ENCODE peak calls at places on chromosomes 6 and 20, in seven cellular contexts. G is left ventricle myocardium inferior, B is IMR-90, H is left lung, I is H9, W is Peyer's patch, N is MM.1S. V is an unnamed sample.

GRCh38 chr20:49573900-49574416 is 6.0 kb upstream of the PTGIS start:
- DNase-seq in N (no peak), H (no peak), G (no peak), I (peak; percentile 5), W (no peak), B (peak; percentile 59), V (peak; percentile 73)

GRCh38 chr6:29499704-29500103 is 11.9 kb upstream of the MAS1L start:
- DNase-seq in G (no peak), I (no peak), N (no peak), W (no peak), B (no peak), H (no peak), V (no peak)

GRCh38 chr20:17888044-17888443 is 80.5 kb downstream of the SNX5 start:
- DNase-seq in H (no peak), I (no peak), G (no peak), N (no peak), W (no peak), B (no peak), V (peak; percentile 44)

GRCh38 chr6:150600302-150601017 is 775 bp downstream of the PLEKHG1 start:
- DNase-seq in B (peak; percentile 26), H (peak; percentile 83), W (peak; percentile 86), N (peak; percentile 67), I (peak; percentile 83), G (peak; percentile 47), V (peak; percentile 84)

GRCh38 chr6:15206887-15207286 is 39.0 kb upstream of the JARID2 start:
- DNase-seq in N (no peak), H (no peak), I (no peak), B (no peak), G (no peak), W (no peak), V (no peak)

GRCh38 chr20:1437222-1437904 is 29.3 kb downstream of the NSFL1C start:
- DNase-seq in N (peak; percentile 78), B (peak; percentile 82), I (peak; percentile 79), W (peak; percentile 71), H (peak; percentile 93), G (peak; percentile 65), V (peak; percentile 78)

GRCh38 chr20:62178316-62179161 is 4.3 kb upstream of the MTG2 start:
- DNase-seq in W (no peak), G (no peak), H (peak; percentile 60), N (no peak), B (no peak), I (no peak), V (no peak)

GRCh38 chr6:97282238-97282725 is 734 bp downstream of the MMS22L start:
- DNase-seq in N (peak; percentile 10), I (no peak), G (no peak), W (no peak), H (no peak), B (no peak), V (no peak)

GRCh38 chr20:53080969-53081871 is 109.1 kb downstream of the TSHZ2 start:
- DNase-seq in W (no peak), H (no peak), N (no peak), G (no peak), I (no peak), B (peak; percentile 27), V (no peak)

GRCh38 chr6:108587258-108588059 is 26.7 kb downstream of the FOXO3 start:
- DNase-seq in B (peak; percentile 92), H (no peak), W (no peak), N (peak; percentile 52), I (no peak), G (no peak), V (peak; percentile 77)

GRCh38 chr6:130896249-130896648 is 69.0 kb downstream of the SMLR1 start:
- DNase-seq in G (no peak), H (no peak), W (no peak), N (no peak), B (no peak), I (no peak), V (no peak)

GRCh38 chr20:7728373-7728772 is 211.9 kb downstream of the HAO1 start:
- DNase-seq in B (no peak), G (no peak), N (no peak), I (no peak), W (no peak), H (no peak), V (no peak)

GRCh38 chr20:21099653-21100589 is 6.2 kb downstream of the LINC00237 start:
- DNase-seq in N (peak; percentile 29), H (peak; percentile 90), B (peak; percentile 4), G (peak; percentile 40), I (peak; percentile 52), W (peak; percentile 51), V (no peak)

GRCh38 chr20:725491-725890 is 42.8 kb downstream of the SLC52A3 start:
- DNase-seq in G (no peak), B (no peak), W (no peak), I (no peak), H (no peak), N (no peak), V (no peak)

GRCh38 chr6:14516947-14517346 is 399.4 kb downstream of the CD83 start:
- DNase-seq in G (no peak), N (no peak), H (no peak), I (no peak), B (no peak), W (no peak), V (peak; percentile 75)

GRCh38 chr20:20489623-20490341 is 121.9 kb downstream of the INSM1 start:
- DNase-seq in W (no peak), G (no peak), N (no peak), H (no peak), B (peak; percentile 68), I (no peak), V (no peak)

GRCh38 chr6:169019727-169020491 is 233.7 kb downstream of the THBS2 start:
- DNase-seq in B (peak; percentile 14), I (peak; percentile 49), N (no peak), H (no peak), W (no peak), G (no peak), V (no peak)

GRCh38 chr6:158894192-158894591 is 75.0 kb upstream of the EZR start:
- DNase-seq in I (peak; percentile 71), B (peak; percentile 90), N (no peak), W (no peak), G (no peak), H (no peak), V (no peak)

GRCh38 chr6:27168586-27169443 is 78.7 kb upstream of the PRSS16 start:
- DNase-seq in H (no peak), G (no peak), N (no peak), I (no peak), B (peak; percentile 97), W (no peak), V (no peak)

GRCh38 chr20:57006411-57007170 is 259.9 kb downstream of the BMP7 start:
- DNase-seq in W (no peak), B (no peak), N (peak; percentile 42), H (no peak), G (no peak), I (no peak), V (no peak)

GRCh38 chr6:163457637-163458561 is 43.4 kb downstream of the QKI start:
- DNase-seq in N (no peak), B (peak; percentile 95), H (no peak), W (no peak), G (no peak), I (no peak), V (no peak)

GRCh38 chr6:115704028-115704427 is 356.7 kb downstream of the FRK start:
- DNase-seq in B (no peak), H (no peak), W (no peak), N (no peak), G (no peak), I (no peak), V (no peak)

GRCh38 chr6:112128208-112128607 is 40.8 kb downstream of the FAM229B start:
- DNase-seq in W (no peak), H (no peak), B (no peak), I (no peak), G (no peak), N (no peak), V (no peak)

GRCh38 chr6:112130878-112131277 is 43.5 kb downstream of the FAM229B start:
- DNase-seq in I (no peak), G (no peak), H (no peak), B (no peak), N (no peak), W (no peak), V (no peak)
- H3K27ac ChIP-seq in I (no peak overlapping the region), G (no peak overlapping the region), H (no peak overlapping the region), B (no peak overlapping the region), N (no peak overlapping the region), W (no peak overlapping the region), V (peak overlapping the region; percentile 57)

GRCh38 chr6:21664263-21665081 is 70.9 kb downstream of the SOX4 start:
- DNase-seq in N (no peak), H (peak; percentile 76), I (peak; percentile 73), G (peak; percentile 31), W (no peak), B (no peak), V (peak; percentile 74)
- H3K27ac ChIP-seq in N (no peak overlapping the region), H (peak overlapping the region; percentile 39), I (no peak overlapping the region), G (peak overlapping the region; percentile 76), W (no peak overlapping the region), B (peak overlapping the region; percentile 22), V (peak overlapping the region; percentile 81)

DNA sequence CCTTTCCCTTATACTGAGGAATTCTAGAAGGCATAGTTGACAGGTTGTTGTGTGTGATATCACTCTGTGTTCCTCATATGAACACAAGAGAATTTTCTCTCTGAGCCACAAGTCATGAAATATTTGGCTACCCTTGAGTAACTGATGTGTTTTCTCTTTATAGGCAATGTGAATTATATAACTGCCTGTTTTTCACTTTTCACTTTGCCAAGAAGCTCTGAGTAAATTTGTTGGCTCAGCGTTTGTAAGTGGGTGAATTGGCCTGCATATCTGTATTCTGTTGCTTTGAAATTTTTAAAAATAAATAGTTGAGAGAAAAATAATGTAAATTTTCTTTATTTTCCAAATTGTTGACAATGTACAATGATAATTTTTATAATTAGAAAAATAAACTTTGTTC is 5.2 kb upstream of the BTBD9 start:
- DNase-seq in I (no peak), W (no peak), G (no peak), H (no peak), B (no peak), N (peak; percentile 20), V (no peak)
- H3K27ac ChIP-seq in I (no peak overlapping the region), W (no peak overlapping the region), G (peak overlapping the region; percentile 0), H (no peak overlapping the region), B (no peak overlapping the region), N (no peak overlapping the region), V (no peak overlapping the region)

DNA sequence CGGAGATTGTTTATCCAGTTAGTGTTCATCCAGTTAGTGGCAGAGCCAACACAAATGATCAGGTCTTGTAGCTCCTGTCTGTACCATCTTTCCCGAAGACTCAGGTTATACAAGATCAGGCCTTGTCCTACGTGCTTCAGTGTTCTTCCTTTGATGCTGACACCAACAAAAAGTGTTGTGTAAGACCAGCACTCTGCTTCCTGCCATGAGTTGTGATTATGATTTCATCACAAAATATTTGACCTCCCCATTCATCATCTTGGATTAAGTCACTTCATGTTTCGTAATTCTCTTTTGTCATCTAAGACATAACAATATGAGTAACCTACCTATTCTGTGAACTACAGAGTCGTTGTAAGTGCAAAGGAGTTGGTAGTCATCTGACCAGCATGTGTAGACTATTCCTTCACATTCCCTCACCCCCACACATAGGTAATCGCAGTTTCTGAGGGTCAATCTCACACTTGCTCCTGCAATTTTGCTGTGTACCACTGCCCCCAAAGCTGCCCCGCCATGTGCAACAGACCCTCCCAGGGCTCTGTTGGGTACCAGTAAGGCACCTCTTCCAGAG is 135.6 kb upstream of the SLC22A23 start:
- DNase-seq in I (no peak), N (no peak), W (no peak), H (no peak), B (peak; percentile 93), G (no peak), V (no peak)
- H3K27ac ChIP-seq in I (no peak overlapping the region), N (no peak overlapping the region), W (no peak overlapping the region), H (peak overlapping the region; percentile 33), B (peak overlapping the region; percentile 6), G (no peak overlapping the region), V (no peak overlapping the region)

V was measured in sigmoid colon.